ENCODE peak calls at places on chromosome 15, in five cellular contexts. O, S, M, I and U are unnamed samples. For H3K4me1, the result is how much of the 10 kb centered on the place peaks cover.

GRCh38 chr15:73822998-73823397 is 50.4 kb upstream of the TBC1D21 start:
- DNase-seq in S (no peak), M (no peak), I (no peak), O (no peak), U (peak)

GRCh38 chr15:35067501-35068347 is 17.4 kb downstream of the NANOGP8 start:
- DNase-seq in I (no peak), M (no peak), S (no peak), O (no peak), U (no peak)

GRCh38 chr15:29685156-29686078 is 136.9 kb downstream of the TJP1 start:
- DNase-seq in O (no peak), I (peak), S (no peak), M (no peak), U (no peak)

GRCh38 chr15:62782100-62782791 is 260.3 kb upstream of the TPM1 start:
- DNase-seq in I (peak), O (peak), S (peak), M (peak), U (peak)

GRCh38 chr15:45640610-45641009 is 5.8 kb downstream of the SQOR start:
- DNase-seq in I (no peak), M (no peak), S (no peak), O (no peak), U (no peak)

GRCh38 chr15:42371125-42371524 is 11.8 kb downstream of the CAPN3 start:
- DNase-seq in S (no peak), M (no peak), O (no peak), I (no peak), U (peak)

GRCh38 chr15:100348578-100348977 is 6.8 kb upstream of the ADAMTS17 start:
- DNase-seq in M (no peak), O (no peak), S (no peak), I (no peak), U (no peak)

GRCh38 chr15:71471347-71471746 is 339.0 kb upstream of the NR2E3 start:
- DNase-seq in I (no peak), O (no peak), M (no peak), S (no peak), U (peak)

GRCh38 chr15:74790080-74790916 is 8.4 kb downstream of the CSK start:
- DNase-seq in O (peak), S (peak), I (peak), M (no peak), U (no peak)

GRCh38 chr15:48641416-48641815 is 4.1 kb downstream of the FBN1 start:
- DNase-seq in I (no peak), O (no peak), S (no peak), M (no peak), U (no peak)

GRCh38 chr15:29208352-29208751 is 61.3 kb downstream of the NSMCE3 start:
- DNase-seq in S (no peak), M (no peak), I (no peak), O (no peak), U (no peak)

GRCh38 chr15:32029862-32030781 is at the start of gene CHRNA7:
- DNase-seq in I (peak), M (peak), O (peak), S (peak), U (peak)

GRCh38 chr15:96200357-96200972 is 130.0 kb upstream of the NR2F2 start:
- DNase-seq in O (no peak), I (no peak), S (no peak), M (no peak), U (peak)

GRCh38 chr15:101501703-101502373 is 12.3 kb upstream of the PCSK6 start:
- DNase-seq in I (peak), O (no peak), S (no peak), M (peak), U (no peak)

GRCh38 chr15:90264649-90265048 is 823 bp upstream of the NGRN start:
- DNase-seq in O (peak), S (no peak), I (peak), M (no peak), U (peak)

GRCh38 chr15:44811347-44811746 is 75.0 kb downstream of the TRIM69 start:
- DNase-seq in I (no peak), M (no peak), S (no peak), O (peak), U (no peak)

GRCh38 chr15:72475674-72476073 is 1.5 kb downstream of the ARIH1 start:
- DNase-seq in O (no peak), M (no peak), I (no peak), S (no peak), U (no peak)

GRCh38 chr15:52511084-52511483 is 17.6 kb downstream of the MYO5A start:
- DNase-seq in S (no peak), I (no peak), M (no peak), O (no peak), U (no peak)

GRCh38 chr15:59303641-59304433 is 68.8 kb downstream of the MYO1E start:
- DNase-seq in O (no peak), M (no peak), I (no peak), S (no peak), U (no peak)

GRCh38 chr15:61818801-61819200 is 241.4 kb downstream of the VPS13C start:
- DNase-seq in O (no peak), S (no peak), M (no peak), I (no peak), U (no peak)

GRCh38 chr15:91627473-91628309 is 225.8 kb upstream of the SLCO3A1 start:
- DNase-seq in S (peak), M (no peak), O (peak), I (no peak), U (no peak)

GRCh38 chr15:30791239-30791638 is 112.5 kb upstream of the FAN1 start:
- DNase-seq in S (no peak), M (no peak), I (no peak), O (no peak), U (peak)

GRCh38 chr15:43517354-43518072 is at the start of gene MAP1A:
- DNase-seq in I (no peak), M (no peak), S (peak), O (peak), U (no peak)
- H3K4me3 ChIP-seq in I (peak), M (peak), S (peak), O (peak), U (peak)

GRCh38 chr15:93040288-93041158 is 48.5 kb downstream of the RGMA start:
- DNase-seq in O (no peak), M (no peak), I (peak), S (peak), U (no peak)
- H3K4me1 ChIP-seq in O (under half), M (under half), I (under half), S (under half), U (under half)

DNA sequence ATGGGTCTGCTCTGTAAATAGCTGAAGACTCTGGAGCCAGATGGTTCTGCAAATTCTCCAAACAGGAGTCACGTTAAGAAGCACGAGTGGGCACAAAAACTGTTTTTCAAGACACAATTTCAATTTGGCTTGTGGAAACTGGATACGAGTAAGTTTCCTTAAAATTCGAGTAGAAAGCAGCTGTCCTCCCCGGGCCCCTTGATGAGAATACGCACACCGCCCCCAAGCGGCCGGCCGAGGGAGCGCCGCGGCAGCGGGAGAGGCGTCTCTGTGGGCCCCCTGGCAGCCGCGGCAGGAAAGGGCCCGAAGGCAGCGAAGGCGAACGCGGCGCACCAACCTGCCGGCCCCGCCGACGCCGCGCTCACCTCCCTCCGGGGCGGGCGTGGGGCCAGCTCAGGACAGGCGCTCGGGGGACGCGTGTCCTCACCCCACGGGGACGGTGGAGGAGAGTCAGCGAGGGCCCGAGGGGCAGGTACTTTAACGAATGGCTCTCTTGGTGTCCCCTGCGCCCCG is 706 bp upstream of the THBS1 start:
- DNase-seq in O (peak), M (peak), S (peak), I (peak), U (peak)
- H3K4me3 ChIP-seq in O (peak), M (peak), S (peak), I (peak), U (peak)

GRCh38 chr15:84834227-84834955 is 17.2 kb downstream of the ALPK3 start:
- DNase-seq in I (no peak), O (no peak), S (no peak), M (no peak), U (no peak)
- H3K4me1 ChIP-seq in I (under half), O (under half), S (under half), M (under half), U (under half)

GRCh38 chr15:26773485-26773877 is 615 bp upstream of the GABRB3 start:
- DNase-seq in S (no peak), O (no peak), I (no peak), M (no peak), U (no peak)
- H3K4me3 ChIP-seq in S (no peak), O (peak), I (peak), M (peak), U (no peak)

DNA sequence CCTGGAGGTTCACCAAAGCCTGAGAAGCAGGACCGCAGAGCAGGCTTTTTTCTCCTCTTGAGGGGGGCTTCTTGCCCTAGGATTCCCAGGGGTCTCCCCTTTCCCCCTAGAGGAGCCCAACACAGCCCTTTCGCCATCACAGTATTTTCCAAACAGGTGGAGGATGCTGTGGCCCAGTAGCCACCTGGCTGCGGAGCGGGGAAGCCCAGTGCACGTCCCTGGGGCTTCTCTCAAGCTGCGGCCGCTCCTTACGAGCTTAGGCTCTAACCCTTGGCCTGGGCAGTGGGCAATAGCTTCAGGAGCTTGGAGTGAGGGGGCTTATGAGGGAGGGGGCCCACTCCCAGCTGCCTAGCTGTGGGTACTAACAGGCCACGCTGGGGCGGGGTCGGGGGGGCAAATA is 11.6 kb upstream of the DLL4 start:
- DNase-seq in S (no peak), O (no peak), I (no peak), M (no peak), U (no peak)
- H3K4me1 ChIP-seq in S (under half), O (under half), I (under half), M (under half), U (under half)

DNA sequence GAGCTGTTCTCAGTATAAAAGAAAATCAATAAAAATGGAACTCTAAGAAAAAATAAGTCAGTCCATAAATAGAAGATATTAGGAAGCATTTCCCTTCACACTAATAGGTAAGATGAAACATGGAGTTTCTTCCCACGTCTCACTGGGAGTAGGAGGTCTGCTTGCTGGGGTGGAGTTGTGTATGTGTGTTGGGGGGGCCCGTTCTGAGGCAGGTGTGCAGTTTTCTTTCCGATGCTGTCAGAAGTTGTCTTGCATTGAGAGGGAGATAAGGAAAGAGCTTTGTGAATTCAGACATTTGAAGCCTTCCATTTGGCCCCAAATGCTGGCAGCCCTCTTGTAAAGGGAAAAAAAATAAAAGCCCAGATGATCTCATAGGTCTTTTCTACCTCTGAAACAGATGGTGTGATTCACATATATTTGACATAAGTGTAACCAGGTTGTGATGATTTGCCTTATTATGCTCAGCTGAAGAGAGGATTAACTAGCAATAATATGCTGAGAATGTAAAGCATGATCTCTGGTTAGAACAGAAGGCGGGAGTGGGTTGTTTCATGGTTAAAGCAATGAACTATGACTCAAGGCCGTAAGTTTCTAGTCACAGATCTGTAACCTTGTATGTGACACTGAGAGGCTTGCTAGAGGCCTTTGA is 8.8 kb downstream of the RASGRP1 start:
- DNase-seq in M (no peak), O (no peak), S (no peak), I (no peak), U (no peak)
- H3K4me3 ChIP-seq in M (no peak), O (no peak), S (no peak), I (no peak), U (no peak)

GRCh38 chr15:87752250-87752951 is 504.1 kb downstream of the NTRK3 start:
- DNase-seq in S (no peak), I (no peak), O (no peak), M (no peak), U (no peak)
- H3K4me1 ChIP-seq in S (under half), I (under half), O (under half), M (under half), U (under half)

GRCh38 chr15:69159805-69160140 is 662 bp upstream of the GLCE start:
- DNase-seq in O (no peak), M (no peak), I (no peak), S (no peak), U (no peak)
- H3K4me3 ChIP-seq in O (peak), M (peak), I (peak), S (peak), U (peak)

GRCh38 chr15:65277015-65277414 is 9.7 kb downstream of the PARP16 start:
- DNase-seq in M (no peak), I (no peak), S (no peak), O (no peak), U (no peak)
- H3K4me1 ChIP-seq in M (under half), I (under half), S (under half), O (under half), U (under half)